ENCODE peak calls at places on chromosomes 2 and 18, in ten cellular contexts. One of them, this sample, is unnamed.

GRCh38 chr2:120436885-120437603 is 91.1 kb downstream of the INHBB start:
- DNase-seq in neural crest cell: no peak
- DNase-seq in activated T-helper 1 cell treated with anti-CD3 and anti-CD28 coated beads, Interleukin-2, amount 50 U/mL, for 16 hours: no peak
- DNase-seq in nephron progenitor cell: peak
- DNase-seq in endothelial cell: peak
- DNase-seq in stimulated activated CD4-positive, alpha-beta T cell treated with anti-CD3 and anti-CD28 coated beads, Interleukin-1b, Interleukin-23, amount 100 ng/mL, for 1 hour: no peak
- DNase-seq in activated CD4-positive, alpha-beta T cell treated with anti-CD3 and anti-CD28 coated beads, Interleukin-2, amount 50 U/mL, for 48 hours: peak
- DNase-seq in kidney tubule cell: peak
- DNase-seq in activated CD4-positive, alpha-beta memory T cell treated with anti-CD3 and anti-CD28 coated beads for 36 hours: peak
- DNase-seq in T-helper 2 cell: no peak
- DNase-seq in this sample: no peak

GRCh38 chr2:68103656-68104055 is 40.9 kb upstream of the C1D start:
- DNase-seq in kidney tubule cell: no peak
- DNase-seq in nephron progenitor cell: no peak
- DNase-seq in neural crest cell: no peak
- DNase-seq in activated CD4-positive, alpha-beta T cell treated with anti-CD3 and anti-CD28 coated beads, Interleukin-2, amount 50 U/mL, for 48 hours: no peak
- DNase-seq in stimulated activated CD4-positive, alpha-beta T cell treated with anti-CD3 and anti-CD28 coated beads, Interleukin-1b, Interleukin-23, amount 100 ng/mL, for 1 hour: no peak
- DNase-seq in activated T-helper 1 cell treated with anti-CD3 and anti-CD28 coated beads, Interleukin-2, amount 50 U/mL, for 16 hours: no peak
- DNase-seq in T-helper 2 cell: no peak
- DNase-seq in activated CD4-positive, alpha-beta memory T cell treated with anti-CD3 and anti-CD28 coated beads for 36 hours: no peak
- DNase-seq in endothelial cell: no peak
- DNase-seq in this sample: no peak

GRCh38 chr2:120205901-120206581 is 17.2 kb downstream of the TMEM185B start:
- DNase-seq in kidney tubule cell: no peak
- DNase-seq in activated CD4-positive, alpha-beta memory T cell treated with anti-CD3 and anti-CD28 coated beads for 36 hours: peak
- DNase-seq in T-helper 2 cell: no peak
- DNase-seq in activated CD4-positive, alpha-beta T cell treated with anti-CD3 and anti-CD28 coated beads, Interleukin-2, amount 50 U/mL, for 48 hours: peak
- DNase-seq in nephron progenitor cell: peak
- DNase-seq in activated T-helper 1 cell treated with anti-CD3 and anti-CD28 coated beads, Interleukin-2, amount 50 U/mL, for 16 hours: no peak
- DNase-seq in neural crest cell: peak
- DNase-seq in stimulated activated CD4-positive, alpha-beta T cell treated with anti-CD3 and anti-CD28 coated beads, Interleukin-1b, Interleukin-23, amount 100 ng/mL, for 1 hour: no peak
- DNase-seq in endothelial cell: peak
- DNase-seq in this sample: no peak

GRCh38 chr2:195848119-195848899 is 191.3 kb downstream of the SLC39A10 start:
- DNase-seq in neural crest cell: no peak
- DNase-seq in stimulated activated CD4-positive, alpha-beta T cell treated with anti-CD3 and anti-CD28 coated beads, Interleukin-1b, Interleukin-23, amount 100 ng/mL, for 1 hour: no peak
- DNase-seq in activated CD4-positive, alpha-beta T cell treated with anti-CD3 and anti-CD28 coated beads, Interleukin-2, amount 50 U/mL, for 48 hours: no peak
- DNase-seq in activated CD4-positive, alpha-beta memory T cell treated with anti-CD3 and anti-CD28 coated beads for 36 hours: no peak
- DNase-seq in kidney tubule cell: no peak
- DNase-seq in nephron progenitor cell: no peak
- DNase-seq in T-helper 2 cell: no peak
- DNase-seq in endothelial cell: no peak
- DNase-seq in activated T-helper 1 cell treated with anti-CD3 and anti-CD28 coated beads, Interleukin-2, amount 50 U/mL, for 16 hours: no peak
- DNase-seq in this sample: no peak

GRCh38 chr2:192354512-192355244 is 159.9 kb upstream of the TMEFF2 start:
- DNase-seq in endothelial cell: no peak
- DNase-seq in activated CD4-positive, alpha-beta memory T cell treated with anti-CD3 and anti-CD28 coated beads for 36 hours: no peak
- DNase-seq in neural crest cell: no peak
- DNase-seq in stimulated activated CD4-positive, alpha-beta T cell treated with anti-CD3 and anti-CD28 coated beads, Interleukin-1b, Interleukin-23, amount 100 ng/mL, for 1 hour: no peak
- DNase-seq in activated CD4-positive, alpha-beta T cell treated with anti-CD3 and anti-CD28 coated beads, Interleukin-2, amount 50 U/mL, for 48 hours: no peak
- DNase-seq in kidney tubule cell: no peak
- DNase-seq in activated T-helper 1 cell treated with anti-CD3 and anti-CD28 coated beads, Interleukin-2, amount 50 U/mL, for 16 hours: no peak
- DNase-seq in nephron progenitor cell: no peak
- DNase-seq in T-helper 2 cell: no peak
- DNase-seq in this sample: no peak

GRCh38 chr18:77702686-77703085 is 453.0 kb downstream of the GALR1 start:
- DNase-seq in endothelial cell: peak
- DNase-seq in stimulated activated CD4-positive, alpha-beta T cell treated with anti-CD3 and anti-CD28 coated beads, Interleukin-1b, Interleukin-23, amount 100 ng/mL, for 1 hour: no peak
- DNase-seq in nephron progenitor cell: peak
- DNase-seq in kidney tubule cell: peak
- DNase-seq in T-helper 2 cell: no peak
- DNase-seq in activated CD4-positive, alpha-beta memory T cell treated with anti-CD3 and anti-CD28 coated beads for 36 hours: no peak
- DNase-seq in activated CD4-positive, alpha-beta T cell treated with anti-CD3 and anti-CD28 coated beads, Interleukin-2, amount 50 U/mL, for 48 hours: peak
- DNase-seq in neural crest cell: peak
- DNase-seq in activated T-helper 1 cell treated with anti-CD3 and anti-CD28 coated beads, Interleukin-2, amount 50 U/mL, for 16 hours: no peak
- DNase-seq in this sample: no peak

GRCh38 chr2:210198326-210198725 is 26.9 kb downstream of the ACADL start:
- DNase-seq in neural crest cell: no peak
- DNase-seq in kidney tubule cell: peak
- DNase-seq in endothelial cell: no peak
- DNase-seq in nephron progenitor cell: no peak
- DNase-seq in T-helper 2 cell: no peak
- DNase-seq in activated CD4-positive, alpha-beta T cell treated with anti-CD3 and anti-CD28 coated beads, Interleukin-2, amount 50 U/mL, for 48 hours: no peak
- DNase-seq in stimulated activated CD4-positive, alpha-beta T cell treated with anti-CD3 and anti-CD28 coated beads, Interleukin-1b, Interleukin-23, amount 100 ng/mL, for 1 hour: no peak
- DNase-seq in activated T-helper 1 cell treated with anti-CD3 and anti-CD28 coated beads, Interleukin-2, amount 50 U/mL, for 16 hours: no peak
- DNase-seq in activated CD4-positive, alpha-beta memory T cell treated with anti-CD3 and anti-CD28 coated beads for 36 hours: no peak
- DNase-seq in this sample: no peak

GRCh38 chr18:54679318-54680149 is 88.5 kb downstream of the DYNAP start:
- DNase-seq in activated CD4-positive, alpha-beta T cell treated with anti-CD3 and anti-CD28 coated beads, Interleukin-2, amount 50 U/mL, for 48 hours: no peak
- DNase-seq in stimulated activated CD4-positive, alpha-beta T cell treated with anti-CD3 and anti-CD28 coated beads, Interleukin-1b, Interleukin-23, amount 100 ng/mL, for 1 hour: no peak
- DNase-seq in neural crest cell: no peak
- DNase-seq in nephron progenitor cell: no peak
- DNase-seq in endothelial cell: no peak
- DNase-seq in kidney tubule cell: peak
- DNase-seq in activated T-helper 1 cell treated with anti-CD3 and anti-CD28 coated beads, Interleukin-2, amount 50 U/mL, for 16 hours: no peak
- DNase-seq in activated CD4-positive, alpha-beta memory T cell treated with anti-CD3 and anti-CD28 coated beads for 36 hours: no peak
- DNase-seq in T-helper 2 cell: no peak
- DNase-seq in this sample: no peak

GRCh38 chr2:28082131-28082530 is 191.6 kb downstream of the BABAM2 start:
- DNase-seq in activated T-helper 1 cell treated with anti-CD3 and anti-CD28 coated beads, Interleukin-2, amount 50 U/mL, for 16 hours: no peak
- DNase-seq in nephron progenitor cell: no peak
- DNase-seq in activated CD4-positive, alpha-beta memory T cell treated with anti-CD3 and anti-CD28 coated beads for 36 hours: no peak
- DNase-seq in T-helper 2 cell: no peak
- DNase-seq in kidney tubule cell: no peak
- DNase-seq in activated CD4-positive, alpha-beta T cell treated with anti-CD3 and anti-CD28 coated beads, Interleukin-2, amount 50 U/mL, for 48 hours: no peak
- DNase-seq in stimulated activated CD4-positive, alpha-beta T cell treated with anti-CD3 and anti-CD28 coated beads, Interleukin-1b, Interleukin-23, amount 100 ng/mL, for 1 hour: no peak
- DNase-seq in endothelial cell: no peak
- DNase-seq in neural crest cell: no peak
- DNase-seq in this sample: no peak

GRCh38 chr2:37849908-37850307 is 75.2 kb upstream of the RMDN2 start:
- DNase-seq in T-helper 2 cell: no peak
- DNase-seq in stimulated activated CD4-positive, alpha-beta T cell treated with anti-CD3 and anti-CD28 coated beads, Interleukin-1b, Interleukin-23, amount 100 ng/mL, for 1 hour: no peak
- DNase-seq in activated T-helper 1 cell treated with anti-CD3 and anti-CD28 coated beads, Interleukin-2, amount 50 U/mL, for 16 hours: no peak
- DNase-seq in activated CD4-positive, alpha-beta memory T cell treated with anti-CD3 and anti-CD28 coated beads for 36 hours: peak
- DNase-seq in nephron progenitor cell: no peak
- DNase-seq in endothelial cell: no peak
- DNase-seq in kidney tubule cell: no peak
- DNase-seq in activated CD4-positive, alpha-beta T cell treated with anti-CD3 and anti-CD28 coated beads, Interleukin-2, amount 50 U/mL, for 48 hours: no peak
- DNase-seq in neural crest cell: no peak
- DNase-seq in this sample: no peak

GRCh38 chr2:119753041-119753929 is 6.4 kb upstream of the PTPN4 start:
- DNase-seq in nephron progenitor cell: peak
- DNase-seq in activated CD4-positive, alpha-beta T cell treated with anti-CD3 and anti-CD28 coated beads, Interleukin-2, amount 50 U/mL, for 48 hours: no peak
- DNase-seq in endothelial cell: peak
- DNase-seq in neural crest cell: no peak
- DNase-seq in kidney tubule cell: peak
- DNase-seq in activated T-helper 1 cell treated with anti-CD3 and anti-CD28 coated beads, Interleukin-2, amount 50 U/mL, for 16 hours: no peak
- DNase-seq in stimulated activated CD4-positive, alpha-beta T cell treated with anti-CD3 and anti-CD28 coated beads, Interleukin-1b, Interleukin-23, amount 100 ng/mL, for 1 hour: peak
- DNase-seq in T-helper 2 cell: peak
- DNase-seq in activated CD4-positive, alpha-beta memory T cell treated with anti-CD3 and anti-CD28 coated beads for 36 hours: peak
- DNase-seq in this sample: no peak

GRCh38 chr2:10061221-10061925 is 18.0 kb downstream of the KLF11 start:
- DNase-seq in kidney tubule cell: no peak
- DNase-seq in activated T-helper 1 cell treated with anti-CD3 and anti-CD28 coated beads, Interleukin-2, amount 50 U/mL, for 16 hours: no peak
- DNase-seq in neural crest cell: no peak
- DNase-seq in stimulated activated CD4-positive, alpha-beta T cell treated with anti-CD3 and anti-CD28 coated beads, Interleukin-1b, Interleukin-23, amount 100 ng/mL, for 1 hour: no peak
- DNase-seq in T-helper 2 cell: no peak
- DNase-seq in activated CD4-positive, alpha-beta T cell treated with anti-CD3 and anti-CD28 coated beads, Interleukin-2, amount 50 U/mL, for 48 hours: no peak
- DNase-seq in activated CD4-positive, alpha-beta memory T cell treated with anti-CD3 and anti-CD28 coated beads for 36 hours: no peak
- DNase-seq in endothelial cell: no peak
- DNase-seq in nephron progenitor cell: no peak
- DNase-seq in this sample: no peak

GRCh38 chr18:22385718-22386117 is 32.0 kb downstream of the CTAGE1 start:
- DNase-seq in T-helper 2 cell: no peak
- DNase-seq in kidney tubule cell: peak
- DNase-seq in stimulated activated CD4-positive, alpha-beta T cell treated with anti-CD3 and anti-CD28 coated beads, Interleukin-1b, Interleukin-23, amount 100 ng/mL, for 1 hour: no peak
- DNase-seq in activated CD4-positive, alpha-beta T cell treated with anti-CD3 and anti-CD28 coated beads, Interleukin-2, amount 50 U/mL, for 48 hours: no peak
- DNase-seq in endothelial cell: no peak
- DNase-seq in neural crest cell: no peak
- DNase-seq in nephron progenitor cell: no peak
- DNase-seq in activated CD4-positive, alpha-beta memory T cell treated with anti-CD3 and anti-CD28 coated beads for 36 hours: no peak
- DNase-seq in activated T-helper 1 cell treated with anti-CD3 and anti-CD28 coated beads, Interleukin-2, amount 50 U/mL, for 16 hours: no peak
- DNase-seq in this sample: no peak

GRCh38 chr2:232463701-232464533 is 8.0 kb downstream of the ALPI start:
- DNase-seq in kidney tubule cell: no peak
- DNase-seq in activated CD4-positive, alpha-beta memory T cell treated with anti-CD3 and anti-CD28 coated beads for 36 hours: no peak
- DNase-seq in activated CD4-positive, alpha-beta T cell treated with anti-CD3 and anti-CD28 coated beads, Interleukin-2, amount 50 U/mL, for 48 hours: no peak
- DNase-seq in endothelial cell: no peak
- DNase-seq in neural crest cell: no peak
- DNase-seq in nephron progenitor cell: no peak
- DNase-seq in T-helper 2 cell: no peak
- DNase-seq in stimulated activated CD4-positive, alpha-beta T cell treated with anti-CD3 and anti-CD28 coated beads, Interleukin-1b, Interleukin-23, amount 100 ng/mL, for 1 hour: no peak
- DNase-seq in activated T-helper 1 cell treated with anti-CD3 and anti-CD28 coated beads, Interleukin-2, amount 50 U/mL, for 16 hours: no peak
- DNase-seq in this sample: no peak

GRCh38 chr2:223644116-223644515 is 42.0 kb upstream of the SCG2 start:
- DNase-seq in activated CD4-positive, alpha-beta T cell treated with anti-CD3 and anti-CD28 coated beads, Interleukin-2, amount 50 U/mL, for 48 hours: no peak
- DNase-seq in stimulated activated CD4-positive, alpha-beta T cell treated with anti-CD3 and anti-CD28 coated beads, Interleukin-1b, Interleukin-23, amount 100 ng/mL, for 1 hour: no peak
- DNase-seq in endothelial cell: no peak
- DNase-seq in T-helper 2 cell: no peak
- DNase-seq in activated T-helper 1 cell treated with anti-CD3 and anti-CD28 coated beads, Interleukin-2, amount 50 U/mL, for 16 hours: no peak
- DNase-seq in activated CD4-positive, alpha-beta memory T cell treated with anti-CD3 and anti-CD28 coated beads for 36 hours: no peak
- DNase-seq in nephron progenitor cell: no peak
- DNase-seq in neural crest cell: no peak
- DNase-seq in kidney tubule cell: no peak
- DNase-seq in this sample: no peak

GRCh38 chr2:237271698-237272097 is 142.3 kb downstream of the COL6A3 start:
- DNase-seq in endothelial cell: no peak
- DNase-seq in activated CD4-positive, alpha-beta memory T cell treated with anti-CD3 and anti-CD28 coated beads for 36 hours: no peak
- DNase-seq in stimulated activated CD4-positive, alpha-beta T cell treated with anti-CD3 and anti-CD28 coated beads, Interleukin-1b, Interleukin-23, amount 100 ng/mL, for 1 hour: no peak
- DNase-seq in neural crest cell: no peak
- DNase-seq in T-helper 2 cell: no peak
- DNase-seq in kidney tubule cell: no peak
- DNase-seq in activated CD4-positive, alpha-beta T cell treated with anti-CD3 and anti-CD28 coated beads, Interleukin-2, amount 50 U/mL, for 48 hours: no peak
- DNase-seq in nephron progenitor cell: no peak
- DNase-seq in activated T-helper 1 cell treated with anti-CD3 and anti-CD28 coated beads, Interleukin-2, amount 50 U/mL, for 16 hours: no peak
- DNase-seq in this sample: no peak